ENCODE peak calls at places on chromosomes 5 and 9, in six cellular contexts. C is GM23338, U is PC-3, T is GM23248, S is neural progenitor cell, K is mammary epithelial cell. R is an unnamed sample.

GRCh38 chr9:124032247-124032646 is 20.7 kb downstream of the LHX2 start:
- DNase-seq in C (peak; percentile 75), U (no peak), T (no peak), S (peak; percentile 47), K (no peak), R (no peak)

GRCh38 chr5:133895979-133896378 is 72.4 kb downstream of the C5orf15 start:
- DNase-seq in C (no peak), U (peak; percentile 32), T (no peak), S (no peak), K (peak; percentile 61), R (peak; percentile 47)

GRCh38 chr5:140558542-140558941 is 1.3 kb upstream of the SRA1 start:
- DNase-seq in C (no peak), U (no peak), T (no peak), S (no peak), K (no peak), R (no peak)

GRCh38 chr9:31153250-31153840 is 1231.1 kb upstream of the ACO1 start:
- DNase-seq in C (no peak), U (no peak), T (no peak), S (no peak), K (peak; percentile 43), R (peak; percentile 17)

GRCh38 chr9:14203366-14204056 is 110.4 kb downstream of the NFIB start:
- DNase-seq in C (no peak), U (no peak), T (peak; percentile 37), S (no peak), K (no peak), R (no peak)

GRCh38 chr5:83472508-83473343 is 1.2 kb downstream of the VCAN start:
- DNase-seq in C (peak; percentile 74), U (no peak), T (peak; percentile 91), S (peak; percentile 70), K (peak; percentile 27), R (peak; percentile 48)

GRCh38 chr5:73274870-73275756 is 102.1 kb downstream of the TMEM174 start:
- DNase-seq in C (no peak), U (no peak), T (peak; percentile 79), S (no peak), K (no peak), R (no peak)

GRCh38 chr5:56446728-56447127 is 213.6 kb upstream of the ANKRD55 start:
- DNase-seq in C (no peak), U (no peak), T (no peak), S (no peak), K (no peak), R (no peak)

GRCh38 chr5:171525086-171525485 is 105.6 kb downstream of the FGF18 start:
- DNase-seq in C (no peak), U (no peak), T (no peak), S (no peak), K (no peak), R (no peak)

GRCh38 chr5:164235176-164235914 is 729.9 kb downstream of the MAT2B start:
- DNase-seq in C (no peak), U (peak; percentile 31), T (peak; percentile 2), S (no peak), K (no peak), R (no peak)

GRCh38 chr5:32708949-32709348 is 2.2 kb upstream of the NPR3 start:
- DNase-seq in C (peak; percentile 42), U (no peak), T (no peak), S (peak; percentile 47), K (no peak), R (no peak)

GRCh38 chr9:8734760-8735159 is 935.2 kb upstream of the DMAC1 start:
- DNase-seq in C (peak; percentile 89), U (no peak), T (no peak), S (peak; percentile 24), K (no peak), R (no peak)

GRCh38 chr5:97529354-97529753 is 346.3 kb upstream of the RIOK2 start:
- DNase-seq in C (no peak), U (no peak), T (peak; percentile 23), S (no peak), K (no peak), R (no peak)

GRCh38 chr5:159206818-159207217 is 2.5 kb downstream of the RNF145 start:
- DNase-seq in C (no peak), U (no peak), T (peak; percentile 20), S (no peak), K (no peak), R (no peak)

GRCh38 chr9:3650994-3651622 is 125.3 kb upstream of the RFX3 start:
- DNase-seq in C (no peak), U (no peak), T (no peak), S (no peak), K (no peak), R (no peak)

GRCh38 chr9:107154291-107154690 is 128.8 kb upstream of the RAD23B start:
- DNase-seq in C (no peak), U (peak; percentile 26), T (no peak), S (no peak), K (no peak), R (no peak)

GRCh38 chr5:150485770-150486401 is 22.0 kb upstream of the NDST1 start:
- DNase-seq in C (peak; percentile 65), U (peak; percentile 43), T (peak; percentile 69), S (peak; percentile 81), K (no peak), R (no peak)

GRCh38 chr5:123089572-123089970 is 530 bp downstream of the PRDM6 start:
- DNase-seq in C (peak; percentile 73), U (no peak), T (peak; percentile 73), S (peak; percentile 66), K (peak; percentile 40), R (no peak)

GRCh38 chr5:34656700-34657549 is 797 bp downstream of the RAI14 start:
- DNase-seq in C (peak; percentile 55), U (peak; percentile 21), T (peak; percentile 74), S (peak; percentile 43), K (peak; percentile 29), R (no peak)

GRCh38 chr5:9361835-9362234 is 184.0 kb downstream of the SEMA5A start:
- DNase-seq in C (peak; percentile 95), U (peak; percentile 97), T (peak; percentile 68), S (peak; percentile 86), K (peak; percentile 66), R (peak; percentile 99)

GRCh38 chr5:126544087-126544740 is 50.8 kb downstream of the ALDH7A1 start:
- DNase-seq in C (peak; percentile 69), U (peak; percentile 44), T (peak; percentile 52), S (peak; percentile 50), K (peak; percentile 25), R (peak; percentile 80)

GRCh38 chr9:88011005-88011766 is 36.9 kb upstream of the CDK20 start:
- DNase-seq in C (peak; percentile 52), U (peak; percentile 43), T (peak; percentile 35), S (peak; percentile 21), K (no peak), R (no peak)

GRCh38 chr9:982660-983240 is 6.3 kb downstream of the DMRT3 start:
- DNase-seq in C (no peak), U (no peak), T (no peak), S (no peak), K (no peak), R (no peak)
- TF ChIP-seq EZH2 in C (no peak), U (no peak), T (no peak), S (no peak), K (no peak), R (no peak)

GRCh38 chr5:135834639-135835529 is at the start of gene SLC25A48:
- DNase-seq in C (peak; percentile 95), U (no peak), T (peak; percentile 68), S (peak; percentile 93), K (peak; percentile 57), R (peak; percentile 74)
- TF ChIP-seq EZH2 in C (peak; percentile 30), U (no peak), T (peak; percentile 61), S (peak; percentile 68), K (no peak), R (no peak)

GRCh38 chr9:36985061-36985768 is 48.9 kb downstream of the PAX5 start:
- DNase-seq in C (no peak), U (no peak), T (no peak), S (no peak), K (no peak), R (no peak)

GRCh38 chr9:36985769-36986547 is 48.1 kb downstream of the PAX5 start:
- DNase-seq in C (peak; percentile 86), U (no peak), T (no peak), S (peak; percentile 85), K (no peak), R (no peak)

GRCh38 chr9:36987891-36988290 is 46.2 kb downstream of the PAX5 start:
- DNase-seq in C (peak; percentile 33), U (peak; percentile 49), T (peak; percentile 46), S (peak; percentile 17), K (peak; percentile 30), R (no peak)

GRCh38 chr9:36987409-36987808 is 46.7 kb downstream of the PAX5 start:
- DNase-seq in C (peak; percentile 33), U (no peak), T (no peak), S (no peak), K (no peak), R (no peak)

DNA sequence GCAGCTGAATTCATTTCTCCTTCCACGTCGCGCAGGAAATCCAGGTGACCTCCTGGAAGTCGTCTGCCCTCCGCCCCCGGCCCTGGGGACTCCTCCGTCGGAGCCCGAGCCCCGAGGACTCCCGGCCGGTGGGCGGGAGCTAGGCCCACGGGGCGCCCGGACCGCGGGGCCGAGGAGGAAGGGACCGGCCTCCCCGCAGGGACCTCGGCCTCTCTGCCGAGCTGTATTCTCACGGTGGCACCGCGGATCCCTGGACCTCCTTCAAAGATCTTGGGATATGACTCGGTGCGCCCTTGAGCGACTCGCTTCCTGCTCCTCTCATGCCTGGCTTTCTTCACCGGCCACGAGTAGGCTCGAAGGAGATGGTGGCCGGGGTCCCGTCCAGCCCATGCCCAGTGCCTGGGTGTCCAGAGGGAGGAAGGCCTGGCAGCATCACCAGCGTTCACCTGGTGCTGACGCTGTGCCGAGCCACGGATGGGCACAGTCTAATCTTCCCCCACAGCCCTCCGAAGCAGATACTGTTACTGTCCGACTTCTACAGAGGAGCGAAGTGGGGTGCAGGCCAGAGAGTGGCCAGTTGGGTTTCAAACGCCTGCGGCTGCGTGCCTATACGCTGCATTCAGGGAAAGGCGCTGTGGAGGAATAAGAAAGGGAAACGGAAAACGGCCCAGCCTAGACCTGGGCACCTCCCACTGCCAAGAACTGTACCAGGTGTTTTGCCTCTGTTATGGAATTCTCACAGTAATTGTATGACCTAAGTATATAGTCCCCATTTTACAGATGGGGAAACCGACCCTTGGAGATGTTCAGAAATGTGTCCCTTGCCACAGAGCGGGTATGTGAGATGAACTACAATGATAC is 47.3 kb downstream of the PAX5 start:
- DNase-seq in C (peak; percentile 50), U (no peak), T (peak; percentile 28), S (peak; percentile 39), K (no peak), R (no peak)
- TF ChIP-seq EZH2 in C (peak; percentile 86), U (no peak), T (no peak), S (peak; percentile 83), K (peak; percentile 96), R (no peak)

GRCh38 chr9:93950619-93951601 is 4.2 kb downstream of the BARX1 start:
- DNase-seq in C (peak; percentile 79), U (peak; percentile 15), T (peak; percentile 59), S (peak; percentile 66), K (peak; percentile 40), R (peak; percentile 44)
- TF ChIP-seq EZH2 in C (peak; percentile 79), U (no peak), T (peak; percentile 80), S (peak; percentile 92), K (peak; percentile 46), R (peak; percentile 30)